ENCODE peak calls at places on chromosome 1, in six cellular contexts. One of them, this sample, is unnamed.
A peak's percentile ranks its signal among the peaks of the same experiment; 100 is the strongest.

GRCh38 chr1:38000529-38001453 is 4.5 kb downstream of the FHL3 start:
- DNase-seq in NCI-H2107: no peak
- DNase-seq in heart left ventricle: peak; percentile 63
- DNase-seq in stomach: no peak
- DNase-seq in body of pancreas: no peak
- DNase-seq in activated CD4-positive, alpha-beta T cell treated with anti-CD3 and anti-CD28 coated beads, Interleukin-2, amount 10 ng/mL, durations not matched to agents 7 days and 5 days: no peak
- DNase-seq in this sample: no peak

GRCh38 chr1:25875856-25876692 is 566 bp upstream of the PAQR7 start:
- DNase-seq in NCI-H2107: no peak
- DNase-seq in heart left ventricle: no peak
- DNase-seq in stomach: no peak
- DNase-seq in body of pancreas: peak; percentile 55
- DNase-seq in activated CD4-positive, alpha-beta T cell treated with anti-CD3 and anti-CD28 coated beads, Interleukin-2, amount 10 ng/mL, durations not matched to agents 7 days and 5 days: no peak
- DNase-seq in this sample: no peak

GRCh38 chr1:109821221-109821669 is 57.5 kb upstream of the EPS8L3 start:
- DNase-seq in NCI-H2107: no peak
- DNase-seq in heart left ventricle: peak; percentile 68
- DNase-seq in stomach: no peak
- DNase-seq in body of pancreas: no peak
- DNase-seq in activated CD4-positive, alpha-beta T cell treated with anti-CD3 and anti-CD28 coated beads, Interleukin-2, amount 10 ng/mL, durations not matched to agents 7 days and 5 days: no peak
- DNase-seq in this sample: peak; percentile 75

GRCh38 chr1:184557423-184558347 is 170.9 kb downstream of the C1orf21 start:
- DNase-seq in NCI-H2107: no peak
- DNase-seq in heart left ventricle: no peak
- DNase-seq in stomach: no peak
- DNase-seq in body of pancreas: no peak
- DNase-seq in activated CD4-positive, alpha-beta T cell treated with anti-CD3 and anti-CD28 coated beads, Interleukin-2, amount 10 ng/mL, durations not matched to agents 7 days and 5 days: no peak
- DNase-seq in this sample: no peak

GRCh38 chr1:88595355-88595754 is 88.7 kb upstream of the PKN2 start:
- DNase-seq in NCI-H2107: no peak
- DNase-seq in heart left ventricle: no peak
- DNase-seq in stomach: no peak
- DNase-seq in body of pancreas: no peak
- DNase-seq in activated CD4-positive, alpha-beta T cell treated with anti-CD3 and anti-CD28 coated beads, Interleukin-2, amount 10 ng/mL, durations not matched to agents 7 days and 5 days: peak; percentile 12
- DNase-seq in this sample: no peak

GRCh38 chr1:185108324-185108723 is 48.4 kb downstream of the TRMT1L start:
- DNase-seq in NCI-H2107: no peak
- DNase-seq in heart left ventricle: no peak
- DNase-seq in stomach: no peak
- DNase-seq in body of pancreas: no peak
- DNase-seq in activated CD4-positive, alpha-beta T cell treated with anti-CD3 and anti-CD28 coated beads, Interleukin-2, amount 10 ng/mL, durations not matched to agents 7 days and 5 days: no peak
- DNase-seq in this sample: no peak

GRCh38 chr1:14735861-14736260 is 137.4 kb downstream of the KAZN start:
- DNase-seq in NCI-H2107: no peak
- DNase-seq in heart left ventricle: no peak
- DNase-seq in stomach: no peak
- DNase-seq in body of pancreas: no peak
- DNase-seq in activated CD4-positive, alpha-beta T cell treated with anti-CD3 and anti-CD28 coated beads, Interleukin-2, amount 10 ng/mL, durations not matched to agents 7 days and 5 days: no peak
- DNase-seq in this sample: no peak

GRCh38 chr1:234758851-234759250 is 148.9 kb upstream of the IRF2BP2 start:
- DNase-seq in NCI-H2107: no peak
- DNase-seq in heart left ventricle: no peak
- DNase-seq in stomach: no peak
- DNase-seq in body of pancreas: no peak
- DNase-seq in activated CD4-positive, alpha-beta T cell treated with anti-CD3 and anti-CD28 coated beads, Interleukin-2, amount 10 ng/mL, durations not matched to agents 7 days and 5 days: peak; percentile 56
- DNase-seq in this sample: no peak

GRCh38 chr1:24385160-24385939 is 28.2 kb downstream of the STPG1 start:
- DNase-seq in NCI-H2107: no peak
- DNase-seq in heart left ventricle: no peak
- DNase-seq in stomach: no peak
- DNase-seq in body of pancreas: no peak
- DNase-seq in activated CD4-positive, alpha-beta T cell treated with anti-CD3 and anti-CD28 coated beads, Interleukin-2, amount 10 ng/mL, durations not matched to agents 7 days and 5 days: peak; percentile 40
- DNase-seq in this sample: peak; percentile 28

GRCh38 chr1:105317976-105318375 is 1568.3 kb downstream of the AMY1C start:
- DNase-seq in NCI-H2107: no peak
- DNase-seq in heart left ventricle: no peak
- DNase-seq in stomach: no peak
- DNase-seq in body of pancreas: no peak
- DNase-seq in activated CD4-positive, alpha-beta T cell treated with anti-CD3 and anti-CD28 coated beads, Interleukin-2, amount 10 ng/mL, durations not matched to agents 7 days and 5 days: no peak
- DNase-seq in this sample: no peak

GRCh38 chr1:208084220-208084619 is 160.0 kb downstream of the PLXNA2 start:
- DNase-seq in NCI-H2107: no peak
- DNase-seq in heart left ventricle: no peak
- DNase-seq in stomach: no peak
- DNase-seq in body of pancreas: no peak
- DNase-seq in activated CD4-positive, alpha-beta T cell treated with anti-CD3 and anti-CD28 coated beads, Interleukin-2, amount 10 ng/mL, durations not matched to agents 7 days and 5 days: no peak
- DNase-seq in this sample: no peak

GRCh38 chr1:147808025-147808424 is 47.6 kb upstream of the GJA5 start:
- DNase-seq in NCI-H2107: no peak
- DNase-seq in heart left ventricle: no peak
- DNase-seq in stomach: no peak
- DNase-seq in body of pancreas: no peak
- DNase-seq in activated CD4-positive, alpha-beta T cell treated with anti-CD3 and anti-CD28 coated beads, Interleukin-2, amount 10 ng/mL, durations not matched to agents 7 days and 5 days: no peak
- DNase-seq in this sample: peak; percentile 31

This sample was measured in lung.